ENCODE peak calls at places on chromosome 6, in four cellular contexts. One of them, this sample, is unnamed.

GRCh38 chr6:90088009-90088408 is 193.7 kb downstream of the GJA10 start:
- DNase-seq in NCI-H1417: no peak
- DNase-seq in endothelial cell: no peak
- DNase-seq in AG09309: no peak
- DNase-seq in this sample: peak

GRCh38 chr6:103017878-103018277 is 1624.4 kb downstream of the GRIK2 start:
- DNase-seq in NCI-H1417: no peak
- DNase-seq in endothelial cell: no peak
- DNase-seq in AG09309: no peak
- DNase-seq in this sample: no peak

GRCh38 chr6:108027594-108027993 is 46.9 kb downstream of the OSTM1 start:
- DNase-seq in NCI-H1417: no peak
- DNase-seq in endothelial cell: no peak
- DNase-seq in AG09309: no peak
- DNase-seq in this sample: peak

GRCh38 chr6:90496191-90496590 is 90.7 kb downstream of the MAP3K7 start:
- DNase-seq in NCI-H1417: no peak
- DNase-seq in endothelial cell: no peak
- DNase-seq in AG09309: no peak
- DNase-seq in this sample: no peak

GRCh38 chr6:7062445-7063162 is 45.2 kb upstream of the RREB1 start:
- DNase-seq in NCI-H1417: no peak
- DNase-seq in endothelial cell: no peak
- DNase-seq in AG09309: no peak
- DNase-seq in this sample: no peak

GRCh38 chr6:7841781-7842468 is 68.7 kb downstream of the TXNDC5 start:
- DNase-seq in NCI-H1417: no peak
- DNase-seq in endothelial cell: no peak
- DNase-seq in AG09309: no peak
- DNase-seq in this sample: no peak

GRCh38 chr6:142518761-142519160 is 217.0 kb downstream of the ADGRG6 start:
- DNase-seq in NCI-H1417: no peak
- DNase-seq in endothelial cell: no peak
- DNase-seq in AG09309: no peak
- DNase-seq in this sample: no peak

GRCh38 chr6:157428418-157429202 is 47.6 kb downstream of the ZDHHC14 start:
- DNase-seq in NCI-H1417: no peak
- DNase-seq in endothelial cell: no peak
- DNase-seq in AG09309: no peak
- DNase-seq in this sample: peak

GRCh38 chr6:131061041-131061770 is 1.8 kb downstream of the EPB41L2 start:
- DNase-seq in NCI-H1417: no peak
- DNase-seq in endothelial cell: peak
- DNase-seq in AG09309: no peak
- DNase-seq in this sample: no peak

GRCh38 chr6:90319979-90320667 is 23.5 kb upstream of the BACH2 start:
- DNase-seq in NCI-H1417: no peak
- DNase-seq in endothelial cell: no peak
- DNase-seq in AG09309: no peak
- DNase-seq in this sample: no peak

GRCh38 chr6:67646550-67646949 is 988.5 kb upstream of the ADGRB3 start:
- DNase-seq in NCI-H1417: no peak
- DNase-seq in endothelial cell: no peak
- DNase-seq in AG09309: no peak
- DNase-seq in this sample: no peak

GRCh38 chr6:37517411-37517812 is 17.7 kb upstream of the CCDC167 start:
- DNase-seq in NCI-H1417: no peak
- DNase-seq in endothelial cell: no peak
- DNase-seq in AG09309: no peak
- DNase-seq in this sample: no peak

GRCh38 chr6:95244749-95245148 is 332.6 kb upstream of the MANEA start:
- DNase-seq in NCI-H1417: no peak
- DNase-seq in endothelial cell: no peak
- DNase-seq in AG09309: no peak
- DNase-seq in this sample: peak

GRCh38 chr6:129110687-129111343 is 227.9 kb downstream of the LAMA2 start:
- DNase-seq in NCI-H1417: peak
- DNase-seq in endothelial cell: no peak
- DNase-seq in AG09309: no peak
- DNase-seq in this sample: no peak

GRCh38 chr6:33312361-33313104 is 1.3 kb downstream of the TAPBP start:
- DNase-seq in NCI-H1417: peak
- DNase-seq in endothelial cell: peak
- DNase-seq in AG09309: no peak
- DNase-seq in this sample: no peak

GRCh38 chr6:78390066-78390465 is 477.3 kb upstream of the IRAK1BP1 start:
- DNase-seq in NCI-H1417: no peak
- DNase-seq in endothelial cell: no peak
- DNase-seq in AG09309: no peak
- DNase-seq in this sample: no peak

GRCh38 chr6:53151676-53152075 is 3.0 kb upstream of the GCM1 start:
- DNase-seq in NCI-H1417: no peak
- DNase-seq in endothelial cell: peak
- DNase-seq in AG09309: no peak
- DNase-seq in this sample: no peak

This sample was measured in foreskin keratinocyte.